ENCODE peak calls at places on chromosomes 2 and 18, in seven cellular contexts. K, W, B, J, C, O and E are unnamed samples.

GRCh38 chr2:28895189-28895893 is 874 bp downstream of the WDR43 start:
- DNase-seq in K (no peak), W (peak; percentile 78), B (peak; percentile 4), J (peak; percentile 52), C (peak; percentile 72), O (peak; percentile 53), E (no peak)

GRCh38 chr2:236086403-236086970 is 81.7 kb downstream of the GBX2 start:
- DNase-seq in K (no peak), W (no peak), B (no peak), J (no peak), C (no peak), O (no peak), E (no peak)

GRCh38 chr2:96870631-96871255 is 863 bp upstream of the SEMA4C start:
- DNase-seq in K (no peak), W (peak; percentile 70), B (no peak), J (no peak), C (peak; percentile 84), O (no peak), E (no peak)

GRCh38 chr2:98188351-98189046 is 101.5 kb downstream of the VWA3B start:
- DNase-seq in K (no peak), W (no peak), B (no peak), J (peak; percentile 61), C (no peak), O (peak; percentile 12), E (no peak)

GRCh38 chr2:236343400-236344161 is 79.4 kb upstream of the ASB18 start:
- DNase-seq in K (peak; percentile 62), W (no peak), B (no peak), J (peak; percentile 52), C (no peak), O (peak; percentile 75), E (peak; percentile 37)

GRCh38 chr2:203890733-203891132 is 23.2 kb downstream of the CTLA4 start:
- DNase-seq in K (no peak), W (no peak), B (no peak), J (no peak), C (no peak), O (no peak), E (no peak)

GRCh38 chr18:2704541-2704940 is 49.0 kb downstream of the SMCHD1 start:
- DNase-seq in K (no peak), W (no peak), B (no peak), J (no peak), C (no peak), O (no peak), E (no peak)

GRCh38 chr2:101613073-101613704 is 84.3 kb upstream of the MAP4K4 start:
- DNase-seq in K (no peak), W (no peak), B (no peak), J (no peak), C (no peak), O (peak; percentile 8), E (no peak)

GRCh38 chr2:220101902-220102301 is 474.5 kb downstream of the SLC4A3 start:
- DNase-seq in K (no peak), W (no peak), B (no peak), J (no peak), C (no peak), O (no peak), E (no peak)

GRCh38 chr18:820591-821170 is 8.6 kb upstream of the YES1 start:
- DNase-seq in K (no peak), W (no peak), B (no peak), J (no peak), C (no peak), O (no peak), E (no peak)

GRCh38 chr18:44627245-44627644 is 53.4 kb upstream of the SETBP1 start:
- DNase-seq in K (no peak), W (no peak), B (no peak), J (no peak), C (no peak), O (peak; percentile 69), E (no peak)

GRCh38 chr18:51028201-51028805 is 1.7 kb upstream of the SMAD4 start:
- DNase-seq in K (no peak), W (no peak), B (no peak), J (peak; percentile 60), C (no peak), O (peak; percentile 62), E (peak; percentile 23)

GRCh38 chr18:36929601-36930000 is 100.7 kb downstream of the KIAA1328 start:
- DNase-seq in K (no peak), W (no peak), B (no peak), J (no peak), C (no peak), O (no peak), E (no peak)

GRCh38 chr2:100237046-100237615 is 85.2 kb downstream of the LONRF2 start:
- DNase-seq in K (no peak), W (no peak), B (no peak), J (no peak), C (no peak), O (no peak), E (no peak)